ENCODE peak calls at places on chromosomes 4 and X, in eight cellular contexts. Q is iris pigment epithelial cell; O is stomach; D is K562; I is GM10248; L is activated T-cell treated with anti-CD3 and anti-CD28 coated beads, Interleukin-2, amount 50 U/mL, for 4 hours; B is WTC11; Y is NCI-H510A. E is an unnamed sample.

GRCh38 chr4:17544205-17544604 is 29.2 kb downstream of the CLRN2 start:
- DNase-seq in O (no peak), Q (peak; percentile 42), L (no peak), B (no peak), D (no peak), Y (peak; percentile 16), I (no peak), E (no peak)

GRCh38 chr4:7539659-7540058 is 104.9 kb upstream of the PSAPL1 start:
- DNase-seq in Y (no peak), I (no peak), L (no peak), Q (peak; percentile 9), B (peak; percentile 73), D (peak; percentile 62), O (no peak), E (no peak)

GRCh38 chr4:106746451-106746850 is 289.7 kb downstream of the DKK2 start:
- DNase-seq in Y (no peak), D (no peak), I (no peak), B (no peak), Q (peak; percentile 79), O (no peak), L (no peak), E (no peak)

GRCh38 chr4:152901205-152901604 is 34.9 kb upstream of the FHDC1 start:
- DNase-seq in I (no peak), L (no peak), B (no peak), Q (no peak), Y (no peak), D (no peak), O (no peak), E (no peak)

GRCh38 chr4:81030061-81030616 is 369 bp upstream of the BMP3 start:
- DNase-seq in Q (no peak), L (no peak), B (peak; percentile 36), D (no peak), O (no peak), I (no peak), Y (peak; percentile 2), E (no peak)

GRCh38 chr4:14167876-14168510 is 540.5 kb upstream of the BOD1L1 start:
- DNase-seq in D (no peak), B (no peak), Y (no peak), L (no peak), I (no peak), O (no peak), Q (peak; percentile 56), E (no peak)

GRCh38 chrX:87924619-87925018 is 407.0 kb downstream of the KLHL4 start:
- DNase-seq in O (no peak), Q (no peak), L (no peak), D (no peak), Y (no peak), I (no peak), B (no peak), E (no peak)

GRCh38 chr4:89142691-89143669 is 31.6 kb downstream of the TIGD2 start:
- DNase-seq in Q (no peak), I (peak; percentile 18), L (no peak), D (no peak), B (no peak), O (no peak), Y (no peak), E (peak; percentile 19)

GRCh38 chr4:100898844-100899243 is 381.0 kb upstream of the EMCN start:
- DNase-seq in Q (no peak), L (no peak), B (no peak), D (no peak), I (no peak), Y (peak; percentile 27), O (no peak), E (no peak)

GRCh38 chr4:139599594-139600374 is 43.8 kb upstream of the SETD7 start:
- DNase-seq in Q (peak; percentile 92), O (no peak), L (no peak), I (no peak), Y (peak; percentile 5), D (no peak), B (no peak), E (no peak)

GRCh38 chr4:116020141-116020722 is 906.8 kb upstream of the NDST4 start:
- DNase-seq in B (no peak), O (no peak), L (no peak), I (no peak), D (no peak), Q (no peak), Y (no peak), E (no peak)

GRCh38 chrX:36916941-36917340 is 91.2 kb upstream of the FAM47C start:
- DNase-seq in D (no peak), I (no peak), L (no peak), Q (no peak), O (no peak), B (no peak), Y (no peak), E (no peak)

GRCh38 chr4:84279678-84280077 is 219.4 kb downstream of the NKX6-1 start:
- DNase-seq in Y (no peak), Q (peak; percentile 13), O (no peak), B (no peak), D (no peak), L (no peak), I (no peak), E (no peak)

GRCh38 chr4:127311371-127311770 is 321.4 kb upstream of the INTU start:
- DNase-seq in D (no peak), Y (no peak), O (no peak), L (no peak), B (no peak), Q (no peak), I (no peak), E (no peak)

GRCh38 chrX:136953867-136954787 is 73.6 kb upstream of the RBMX start:
- DNase-seq in B (peak; percentile 65), L (peak; percentile 43), O (peak; percentile 70), D (peak; percentile 37), Q (peak; percentile 81), I (peak; percentile 57), Y (peak; percentile 11), E (peak; percentile 43)

GRCh38 chrX:96386981-96387380 is 297.7 kb upstream of the DIAPH2 start:
- DNase-seq in L (no peak), Q (no peak), D (no peak), O (no peak), B (no peak), I (no peak), Y (no peak), E (no peak)

GRCh38 chr4:189787216-189788031 is 153.2 kb upstream of the FRG1 start:
- DNase-seq in Y (no peak), Q (no peak), D (no peak), O (no peak), L (no peak), I (no peak), B (no peak), E (no peak)